ENCODE peak calls at places on chromosomes 13 and 19, in four cellular contexts. U is uterus, Q is iris pigment epithelial cell, B is HuH-7. C is an unnamed sample.

GRCh38 chr19:7772752-7773291 is 9.8 kb downstream of the CLEC4M start:
- DNase-seq in U (no peak), Q (peak), B (no peak), C (no peak)

GRCh38 chr19:34155686-34156085 is 16.6 kb upstream of the LSM14A start:
- DNase-seq in U (no peak), Q (peak), B (no peak), C (no peak)

GRCh38 chr13:31956944-31957644 is 74.5 kb upstream of the FRY start:
- DNase-seq in U (no peak), Q (peak), B (no peak), C (no peak)

GRCh38 chr13:29543230-29544215 is 52.0 kb downstream of the SLC7A1 start:
- DNase-seq in U (no peak), Q (peak), B (no peak), C (peak)

GRCh38 chr19:52936151-52936957 is 13.1 kb upstream of the ZNF888 start:
- DNase-seq in U (no peak), Q (no peak), B (no peak), C (no peak)

GRCh38 chr13:51767100-51767499 is 36.9 kb downstream of the DHRS12 start:
- DNase-seq in U (no peak), Q (no peak), B (no peak), C (no peak)

GRCh38 chr13:44199627-44200207 is 173.9 kb upstream of the SERP2 start:
- DNase-seq in U (no peak), Q (no peak), B (no peak), C (no peak)

GRCh38 chr13:49499889-49500660 is 4.3 kb downstream of the PHF11 start:
- DNase-seq in U (no peak), Q (peak), B (no peak), C (no peak)

GRCh38 chr13:110416131-110416584 is 109.1 kb downstream of the COL4A2 start:
- DNase-seq in U (no peak), Q (peak), B (no peak), C (no peak)

GRCh38 chr19:17633700-17634099 is 54.5 kb downstream of the UNC13A start:
- DNase-seq in U (no peak), Q (no peak), B (no peak), C (no peak)

GRCh38 chr19:51148571-51148970 is 6.5 kb downstream of the SIGLEC7 start:
- DNase-seq in U (no peak), Q (no peak), B (no peak), C (no peak)

GRCh38 chr13:20709369-20709768 is 5.9 kb downstream of the IL17D start:
- DNase-seq in U (no peak), Q (no peak), B (no peak), C (no peak)

GRCh38 chr13:34678154-34678553 is 263.9 kb upstream of the NBEA start:
- DNase-seq in U (no peak), Q (peak), B (peak), C (no peak)

C was measured in HEK293T.